ENCODE peak calls at places on chromosomes 13 and 19, in ten cellular contexts. T, G, B, N, J, X, U, W, Y and C are unnamed samples.

GRCh38 chr19:29841209-29841558 is 29.4 kb downstream of the CCNE1 start:
- DNase-seq in T (peak), G (no peak), B (no peak), N (no peak), J (no peak), X (no peak), U (no peak), W (no peak), Y (peak), C (no peak)

GRCh38 chr13:99421758-99422555 is 79.3 kb upstream of the TM9SF2 start:
- DNase-seq in T (no peak), G (no peak), B (no peak), N (no peak), J (peak), X (no peak), U (no peak), W (no peak), Y (peak), C (no peak)

GRCh38 chr19:29247051-29247450 is 34.1 kb upstream of the UQCRFS1 start:
- DNase-seq in T (no peak), G (no peak), B (no peak), N (no peak), J (no peak), X (no peak), U (no peak), W (no peak), Y (no peak), C (no peak)

GRCh38 chr19:44648536-44649370 is 5.0 kb downstream of the PVR start:
- DNase-seq in T (peak), G (peak), B (no peak), N (no peak), J (no peak), X (no peak), U (peak), W (no peak), Y (peak), C (no peak)

GRCh38 chr19:45117167-45117594 is 24.2 kb downstream of the PPP1R37 start:
- DNase-seq in T (no peak), G (no peak), B (no peak), N (peak), J (peak), X (no peak), U (no peak), W (no peak), Y (no peak), C (peak)

GRCh38 chr13:41407380-41407779 is 50.0 kb upstream of the RGCC start:
- DNase-seq in T (no peak), G (peak), B (no peak), N (no peak), J (no peak), X (no peak), U (peak), W (no peak), Y (no peak), C (no peak)

GRCh38 chr19:42553292-42554045 is 25.2 kb upstream of the CEACAM1 start:
- DNase-seq in T (peak), G (peak), B (no peak), N (no peak), J (no peak), X (no peak), U (peak), W (no peak), Y (no peak), C (no peak)

GRCh38 chr13:77386880-77387606 is 60.1 kb upstream of the MYCBP2 start:
- DNase-seq in T (peak), G (peak), B (no peak), N (no peak), J (no peak), X (no peak), U (peak), W (no peak), Y (peak), C (no peak)

GRCh38 chr13:47859129-47859528 is 141.9 kb downstream of the SUCLA2 start:
- DNase-seq in T (no peak), G (peak), B (no peak), N (no peak), J (no peak), X (no peak), U (peak), W (no peak), Y (no peak), C (no peak)

GRCh38 chr19:1432507-1432887 is 5.7 kb upstream of the RPS15 start:
- DNase-seq in T (no peak), G (no peak), B (no peak), N (no peak), J (no peak), X (no peak), U (no peak), W (no peak), Y (no peak), C (no peak)

GRCh38 chr13:34863360-34864135 is 78.5 kb upstream of the NBEA start:
- DNase-seq in T (peak), G (peak), B (no peak), N (no peak), J (no peak), X (no peak), U (peak), W (no peak), Y (no peak), C (no peak)

GRCh38 chr13:62696490-62696889 is 1280.8 kb upstream of the PCDH20 start:
- DNase-seq in T (no peak), G (no peak), B (no peak), N (no peak), J (no peak), X (no peak), U (no peak), W (no peak), Y (no peak), C (no peak)

GRCh38 chr19:46378268-46378667 is 31.4 kb downstream of the PPP5C start:
- DNase-seq in T (peak), G (peak), B (peak), N (no peak), J (no peak), X (no peak), U (peak), W (no peak), Y (no peak), C (no peak)

GRCh38 chr13:113510871-113511270 is 20.4 kb upstream of the DCUN1D2 start:
- DNase-seq in T (no peak), G (no peak), B (no peak), N (no peak), J (no peak), X (no peak), U (no peak), W (no peak), Y (no peak), C (no peak)

GRCh38 chr13:72397265-72397664 is 330.2 kb downstream of the MZT1 start:
- DNase-seq in T (no peak), G (no peak), B (no peak), N (no peak), J (no peak), X (no peak), U (no peak), W (no peak), Y (no peak), C (no peak)